ENCODE peak calls at places on chromosome 4, in five cellular contexts. P, J, X, U and T are unnamed samples.

GRCh38 chr4:124931050-124931449 is 218.5 kb upstream of the ANKRD50 start:
- DNase-seq in J (no peak), P (no peak), X (no peak), U (no peak), T (no peak)

GRCh38 chr4:8207314-8207713 is 8.2 kb downstream of the SH3TC1 start:
- DNase-seq in U (no peak), X (no peak), J (no peak), P (no peak), T (no peak)

GRCh38 chr4:122746485-122746965 is 14.0 kb downstream of the BBS12 start:
- DNase-seq in U (no peak), J (no peak), X (no peak), P (no peak), T (no peak)

GRCh38 chr4:88163286-88163685 is 4.8 kb upstream of the ABCG2 start:
- DNase-seq in J (no peak), X (no peak), U (no peak), P (no peak), T (no peak)

GRCh38 chr4:106369456-106370060 is 980 bp upstream of the GIMD1 start:
- DNase-seq in U (no peak), X (no peak), J (peak), P (no peak), T (peak)

GRCh38 chr4:184953421-184953820 is 64.9 kb upstream of the HELT start:
- DNase-seq in U (no peak), P (no peak), J (no peak), X (no peak), T (no peak)

GRCh38 chr4:53640576-53641459 is 49.5 kb upstream of the LNX1 start:
- DNase-seq in U (no peak), J (peak), P (no peak), X (no peak), T (peak)

GRCh38 chr4:173506780-173507211 is 23.2 kb downstream of the HAND2 start:
- DNase-seq in X (no peak), P (no peak), J (no peak), U (no peak), T (no peak)

GRCh38 chr4:19689511-19689910 is 562.2 kb upstream of the SLIT2 start:
- DNase-seq in U (no peak), J (no peak), X (no peak), P (no peak), T (no peak)

GRCh38 chr4:83285022-83285387 is 407 bp upstream of the COQ2 start:
- DNase-seq in U (no peak), X (no peak), J (peak), P (no peak), T (no peak)

GRCh38 chr4:143071351-143071750 is 113.4 kb upstream of the USP38 start:
- DNase-seq in P (no peak), U (no peak), X (no peak), J (no peak), T (no peak)

GRCh38 chr4:42600578-42600977 is 56.3 kb downstream of the ATP8A1 start:
- DNase-seq in U (no peak), P (no peak), X (no peak), J (peak), T (no peak)

GRCh38 chr4:39932776-39933402 is 44.8 kb downstream of the PDS5A start:
- DNase-seq in U (no peak), P (no peak), X (no peak), J (peak), T (no peak)

GRCh38 chr4:34422472-34422871 is 1821.8 kb downstream of the ARAP2 start:
- DNase-seq in X (no peak), U (no peak), P (no peak), J (no peak), T (no peak)

GRCh38 chr4:80538276-80538926 is 202.9 kb downstream of the CFAP299 start:
- DNase-seq in P (no peak), U (no peak), J (no peak), X (no peak), T (no peak)

GRCh38 chr4:107711831-107712230 is 8.2 kb downstream of the PAPSS1 start:
- DNase-seq in P (no peak), U (no peak), J (no peak), X (no peak), T (no peak)

GRCh38 chr4:43048570-43048969 is 156.1 kb downstream of the GRXCR1 start:
- DNase-seq in U (no peak), J (no peak), X (no peak), P (no peak), T (no peak)

GRCh38 chr4:67288964-67289363 is 256.3 kb downstream of the CENPC start:
- DNase-seq in J (peak), U (no peak), X (no peak), P (no peak), T (peak)

GRCh38 chr4:188411805-188412204 is 272.6 kb downstream of the TRIML1 start:
- DNase-seq in U (no peak), X (no peak), P (no peak), J (no peak), T (no peak)

GRCh38 chr4:54877006-54877405 is 219.2 kb downstream of the KIT start:
- DNase-seq in U (no peak), P (no peak), X (no peak), J (no peak), T (no peak)

GRCh38 chr4:156085073-156085472 is 131.4 kb upstream of the CTSO start:
- DNase-seq in U (no peak), X (no peak), J (no peak), P (no peak), T (no peak)

GRCh38 chr4:144355809-144356757 is 215.6 kb upstream of the GYPA start:
- DNase-seq in X (no peak), P (no peak), U (peak), J (peak), T (no peak)

GRCh38 chr4:143369556-143369955 is 32.9 kb downstream of the GAB1 start:
- DNase-seq in X (no peak), J (no peak), P (no peak), U (no peak), T (no peak)

GRCh38 chr4:33060873-33061542 is 2340.8 kb downstream of the PCDH7 start:
- DNase-seq in U (peak), P (no peak), X (no peak), J (peak), T (peak)

GRCh38 chr4:6500481-6501135 is 28.2 kb upstream of the PPP2R2C start:
- DNase-seq in J (no peak), X (peak), P (no peak), U (no peak), T (no peak)

GRCh38 chr4:106201373-106201772 is 114.6 kb downstream of the TBCK start:
- DNase-seq in J (no peak), P (no peak), U (no peak), X (no peak), T (no peak)

GRCh38 chr4:21768349-21769310 is 179.9 kb downstream of the KCNIP4 start:
- DNase-seq in P (no peak), U (no peak), X (no peak), J (peak), T (no peak)

GRCh38 chr4:30619679-30620078 is 100.5 kb upstream of the PCDH7 start:
- DNase-seq in J (peak), U (no peak), X (no peak), P (no peak), T (no peak)

GRCh38 chr4:11592276-11592675 is 163.6 kb upstream of the HS3ST1 start:
- DNase-seq in J (no peak), X (no peak), P (no peak), U (no peak), T (no peak)

GRCh38 chr4:88569944-88570455 is 22.3 kb upstream of the HERC3 start:
- DNase-seq in U (no peak), X (no peak), P (no peak), J (no peak), T (no peak)

GRCh38 chr4:174398728-174399127 is 115.0 kb downstream of the CEP44 start:
- DNase-seq in P (no peak), J (no peak), U (no peak), X (no peak), T (no peak)

GRCh38 chr4:38495481-38495880 is 168.5 kb upstream of the KLF3 start:
- DNase-seq in X (no peak), U (no peak), J (no peak), P (no peak), T (no peak)

GRCh38 chr4:75412746-75413145 is 101.5 kb downstream of the RCHY1 start:
- DNase-seq in P (no peak), U (no peak), J (no peak), X (no peak), T (no peak)

GRCh38 chr4:2295535-2296442 is 33.9 kb upstream of the MXD4 start:
- DNase-seq in P (no peak), X (peak), J (no peak), U (no peak), T (no peak)

GRCh38 chr4:173259310-173259709 is 74.8 kb downstream of the HMGB2 start:
- DNase-seq in U (no peak), X (no peak), P (no peak), J (no peak), T (no peak)

GRCh38 chr4:78616046-78616498 is 64.5 kb downstream of the ANXA3 start:
- DNase-seq in P (no peak), J (no peak), U (no peak), X (no peak), T (no peak)

GRCh38 chr4:127730142-127730913 is at the start of gene SLC25A31:
- DNase-seq in P (no peak), X (no peak), U (no peak), J (no peak), T (no peak)

GRCh38 chr4:73662709-73663546 is 42.7 kb upstream of the RASSF6 start:
- DNase-seq in U (no peak), J (peak), P (no peak), X (no peak), T (no peak)

GRCh38 chr4:11343536-11343935 is 85.2 kb downstream of the HS3ST1 start:
- DNase-seq in X (no peak), P (no peak), U (no peak), J (peak), T (no peak)

GRCh38 chr4:102869569-102870227 is 906 bp downstream of the CISD2 start:
- DNase-seq in U (no peak), J (peak), P (no peak), X (no peak), T (no peak)

GRCh38 chr4:102868782-102869568 is at the start of gene CISD2:
- DNase-seq in P (peak), U (peak), J (peak), X (peak), T (peak)

GRCh38 chr4:102868153-102868781 is 525 bp upstream of the CISD2 start:
- DNase-seq in U (peak), J (peak), P (peak), X (no peak), T (peak)

GRCh38 chr4:102871772-102872171 is 3.0 kb downstream of the CISD2 start:
- DNase-seq in X (no peak), U (no peak), P (no peak), J (no peak), T (no peak)

GRCh38 chr4:102867278-102868152 is 1.3 kb upstream of the CISD2 start:
- DNase-seq in X (no peak), U (no peak), P (no peak), J (peak), T (no peak)
- H3K4me3 ChIP-seq in X (peak), U (peak), P (no peak), J (peak), T (peak)

GRCh38 chr4:140595065-140595464 is 26.3 kb upstream of the UCP1 start:
- DNase-seq in X (no peak), U (peak), J (peak), P (no peak), T (peak)
- TF ChIP-seq CTCF in X (no peak), U (peak), J (peak), P (no peak), T (peak)

GRCh38 chr4:26995316-26995715 is 134.7 kb downstream of the STIM2 start:
- DNase-seq in X (no peak), P (no peak), J (no peak), U (no peak), T (no peak)
- H3K4me3 ChIP-seq in X (no peak), P (no peak), J (no peak), U (no peak), T (no peak)

DNA sequence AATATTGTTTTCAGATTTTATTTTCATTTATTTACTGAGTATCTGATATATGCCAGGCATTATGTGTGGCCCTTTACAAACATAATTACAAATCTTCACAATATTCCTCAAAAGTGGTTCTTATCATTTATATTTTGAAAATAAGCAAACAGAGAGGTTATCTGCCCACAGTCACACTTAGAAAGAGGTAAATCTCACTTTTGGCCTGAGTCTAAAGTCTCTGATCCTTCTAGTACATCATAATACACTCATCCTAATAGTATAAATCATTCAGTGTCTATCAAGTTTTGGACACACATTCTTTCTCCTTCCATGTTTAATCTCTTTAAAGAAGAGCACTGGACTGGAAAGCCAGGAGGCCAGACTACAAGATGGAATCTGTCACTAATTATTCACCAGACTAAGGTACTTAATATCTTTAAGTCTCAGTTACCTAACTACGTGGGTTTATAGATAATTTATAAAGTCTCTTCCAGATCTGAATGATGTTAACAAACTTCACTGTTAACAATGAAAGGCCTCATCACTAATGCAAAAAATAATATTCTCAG is 281.3 kb downstream of the PPP3CA start:
- DNase-seq in J (no peak), X (no peak), U (no peak), P (no peak), T (no peak)
- TF ChIP-seq CTCF in J (no peak), X (no peak), U (no peak), P (no peak), T (no peak)

DNA sequence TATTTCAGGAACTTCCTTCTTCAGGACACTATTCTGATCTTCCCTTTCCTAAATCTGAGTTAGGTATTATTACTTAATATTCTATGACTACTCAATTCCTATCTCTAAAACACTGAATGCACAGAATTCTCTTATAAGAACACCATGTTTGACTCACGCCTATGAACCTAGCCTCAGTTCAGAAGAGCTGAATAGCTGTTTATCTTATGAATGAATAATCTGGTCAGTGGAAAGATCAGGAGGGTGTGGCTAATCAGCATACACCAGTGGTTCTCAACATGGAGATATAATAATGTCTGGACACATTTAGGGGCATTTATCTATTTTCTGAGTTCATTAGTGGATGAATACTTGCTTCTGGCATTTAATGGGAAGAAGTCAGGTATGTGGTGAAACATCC is 24.2 kb downstream of the EPHA5 start:
- DNase-seq in P (no peak), X (no peak), J (no peak), U (no peak), T (no peak)
- H3K4me3 ChIP-seq in P (no peak), X (no peak), J (no peak), U (no peak), T (no peak)

GRCh38 chr4:151774324-151774723 is 13.5 kb upstream of the GATB start:
- DNase-seq in U (no peak), P (no peak), X (no peak), J (no peak), T (no peak)
- TF ChIP-seq CTCF in U (no peak), P (no peak), X (no peak), J (no peak), T (no peak)

DNA sequence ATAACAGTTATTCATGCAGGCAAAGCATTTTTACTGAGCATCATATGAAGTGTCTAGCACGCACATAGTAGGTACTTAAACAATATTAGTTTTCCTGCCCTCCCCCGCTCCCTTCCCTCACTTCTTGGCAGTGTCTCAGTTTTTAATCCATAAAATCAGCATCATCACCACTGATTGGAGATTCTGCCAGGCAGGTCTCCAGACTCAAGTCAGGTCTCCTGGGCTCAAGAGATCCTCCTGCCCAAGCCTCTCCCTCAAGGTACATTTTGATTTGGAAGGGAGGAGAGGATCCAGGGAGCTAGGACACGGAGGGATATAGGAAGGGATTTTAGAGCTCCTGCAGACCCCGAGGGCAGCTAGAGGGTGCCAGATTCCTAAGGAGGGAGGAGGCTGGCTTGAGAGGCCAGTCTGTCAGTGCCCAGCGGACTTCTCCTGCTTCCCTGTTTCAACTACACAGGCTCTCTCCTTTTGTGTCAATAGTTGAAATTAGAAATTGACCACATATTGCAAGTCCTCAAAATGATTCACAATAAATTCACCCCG is 4.4 kb upstream of the FAT1 start:
- DNase-seq in P (no peak), J (no peak), X (no peak), U (no peak), T (no peak)
- H3K4me3 ChIP-seq in P (no peak), J (no peak), X (no peak), U (peak), T (no peak)

GRCh38 chr4:180960758-180961401 is 1282.3 kb upstream of the TENM3 start:
- DNase-seq in U (no peak), P (no peak), J (no peak), X (no peak), T (no peak)
- TF ChIP-seq CTCF in U (no peak), P (no peak), J (no peak), X (no peak), T (no peak)

GRCh38 chr4:25029479-25030282 is 1.1 kb downstream of the LGI2 start:
- DNase-seq in X (no peak), P (no peak), U (peak), J (no peak), T (no peak)
- H3K4me3 ChIP-seq in X (peak), P (no peak), U (peak), J (no peak), T (peak)